ENCODE peak calls at places on chromosomes 2 and 18, in eight cellular contexts. V, P, G, K, O, A, I and N are unnamed samples.

GRCh38 chr2:55296393-55296792 is 27.4 kb upstream of the MTIF2 start:
- DNase-seq in O (no peak), K (no peak), A (no peak), V (no peak), G (no peak), I (peak; percentile 43), P (no peak), N (no peak)

GRCh38 chr2:240893363-240893828 is 2.6 kb downstream of the MAB21L4 start:
- DNase-seq in V (no peak), P (no peak), A (no peak), K (no peak), O (no peak), G (no peak), I (no peak), N (peak; percentile 9)

GRCh38 chr2:45390433-45390832 is 220.6 kb downstream of the SRBD1 start:
- DNase-seq in I (no peak), A (no peak), O (no peak), P (no peak), G (no peak), V (no peak), K (no peak), N (no peak)

GRCh38 chr2:3585239-3586109 is 9.4 kb upstream of the COLEC11 start:
- DNase-seq in K (no peak), I (no peak), V (peak; percentile 71), P (peak; percentile 37), O (no peak), A (no peak), G (peak; percentile 86), N (no peak)

GRCh38 chr2:103289101-103289725 is 527.4 kb downstream of the TMEM182 start:
- DNase-seq in K (no peak), P (no peak), A (no peak), I (no peak), V (no peak), O (no peak), G (no peak), N (no peak)

GRCh38 chr2:240925191-240925575 is 19.0 kb downstream of the CROCC2 start:
- DNase-seq in A (no peak), O (peak; percentile 62), P (no peak), G (peak; percentile 3), V (peak; percentile 21), K (no peak), I (no peak), N (no peak)

GRCh38 chr18:66523219-66523991 is 80.5 kb downstream of the CDH19 start:
- DNase-seq in O (no peak), I (no peak), P (no peak), G (no peak), V (no peak), K (no peak), A (no peak), N (no peak)

GRCh38 chr2:226398580-226398979 is 401.0 kb downstream of the IRS1 start:
- DNase-seq in K (no peak), I (no peak), A (no peak), G (no peak), P (no peak), V (no peak), O (no peak), N (no peak)

GRCh38 chr2:108219688-108220087 is 20.1 kb upstream of the SULT1C3 start:
- DNase-seq in I (no peak), A (no peak), P (no peak), K (no peak), O (no peak), V (no peak), G (no peak), N (no peak)

GRCh38 chr2:119756837-119757236 is 2.9 kb upstream of the PTPN4 start:
- DNase-seq in O (no peak), A (no peak), V (peak; percentile 89), G (peak; percentile 53), P (no peak), K (peak; percentile 46), I (no peak), N (no peak)

GRCh38 chr2:53373126-53373525 is 394.5 kb upstream of the CHAC2 start:
- DNase-seq in A (no peak), I (no peak), K (no peak), O (no peak), G (no peak), V (no peak), P (no peak), N (no peak)

DNA sequence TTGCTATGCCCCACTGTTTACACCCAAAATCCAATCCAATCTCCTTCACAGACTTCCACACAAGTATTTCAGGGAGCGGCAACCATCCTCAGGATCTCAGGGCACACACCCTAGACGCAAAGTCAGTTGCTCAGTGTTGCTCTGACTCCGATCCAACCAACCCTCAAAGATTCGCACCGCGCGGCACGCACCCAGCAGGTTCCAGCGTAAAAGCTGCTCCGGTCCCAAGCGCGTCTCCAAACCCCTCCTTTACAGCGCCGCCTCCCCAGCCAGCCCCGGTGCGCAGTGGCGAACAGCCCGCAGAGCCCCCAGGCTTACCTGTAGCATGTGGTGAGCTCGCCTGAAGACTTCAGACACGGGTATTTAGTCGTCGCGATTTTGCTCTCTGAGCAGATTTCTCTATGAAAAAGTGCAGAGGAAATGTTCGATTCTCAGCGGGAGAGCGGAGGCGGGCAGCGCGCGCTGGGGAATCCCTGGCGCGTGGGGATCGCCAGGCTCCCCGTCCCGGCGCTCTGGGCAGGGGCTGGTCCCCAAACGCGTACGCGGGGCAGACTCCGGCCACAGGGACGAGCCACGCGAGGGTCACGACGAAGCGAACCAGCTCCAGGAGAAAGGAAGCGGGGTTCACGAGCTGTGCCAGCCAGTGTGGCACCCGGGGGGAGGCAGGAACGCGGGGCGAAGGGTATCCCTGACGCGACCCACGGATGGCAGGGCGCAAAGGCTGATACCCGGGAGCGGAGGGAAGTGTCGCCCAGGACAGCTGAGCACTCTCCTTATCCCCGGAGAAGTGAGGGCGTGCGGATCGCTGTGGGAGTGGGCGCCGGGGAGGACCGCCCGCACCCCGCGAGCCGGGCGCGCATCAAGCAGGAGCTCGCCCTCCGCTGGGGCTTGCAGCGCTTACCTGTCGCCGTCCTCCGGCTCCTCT is 650 bp downstream of the CCBE1 start:
- DNase-seq in A (no peak), V (no peak), I (no peak), G (no peak), P (no peak), O (no peak), K (no peak), N (no peak)
- H3K4me3 ChIP-seq in A (peak overlapping the region; percentile 17), V (peak overlapping the region; percentile 56), I (peak overlapping the region; percentile 9), G (peak overlapping the region; percentile 69), P (peak overlapping the region; percentile 42), O (peak overlapping the region; percentile 62), K (peak overlapping the region; percentile 82), N (no peak overlapping the region)

DNA sequence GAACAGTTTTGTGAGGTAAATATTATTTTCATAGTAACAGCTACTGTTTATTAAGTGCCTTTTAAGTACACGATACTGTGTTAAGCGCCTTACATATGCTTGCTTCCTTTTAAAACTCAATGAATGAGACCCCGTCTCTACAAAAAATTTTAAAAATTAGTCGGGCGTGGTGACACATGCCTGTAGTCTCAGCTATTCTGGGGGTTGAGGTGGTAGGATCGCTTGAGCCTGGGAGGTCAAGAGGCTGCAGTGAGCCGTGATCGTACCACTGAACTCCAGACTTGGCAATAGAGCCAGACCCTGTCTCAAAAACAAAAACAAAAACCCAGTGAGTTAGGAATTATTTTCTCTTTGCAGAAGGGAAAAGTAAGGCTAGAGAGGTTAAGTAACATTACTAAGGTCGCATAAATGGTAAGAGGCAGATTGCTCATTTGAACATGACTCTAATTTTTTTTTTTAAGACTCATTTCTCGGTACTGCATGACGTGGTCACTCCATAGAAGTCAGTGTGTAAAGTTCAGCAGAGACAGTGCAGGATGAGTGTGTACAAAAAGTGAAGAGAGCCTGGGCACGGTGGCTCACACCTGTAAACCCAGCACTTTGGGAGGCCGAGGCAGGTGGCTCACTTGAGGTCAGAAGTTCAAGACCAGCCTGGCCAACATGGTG is 1.1 kb downstream of the METAP1D start:
- DNase-seq in K (no peak), A (no peak), V (no peak), P (no peak), O (no peak), G (no peak), I (no peak), N (no peak)
- H3K4me3 ChIP-seq in K (peak overlapping the region; percentile 90), A (peak overlapping the region; percentile 89), V (peak overlapping the region; percentile 82), P (no peak overlapping the region), O (peak overlapping the region; percentile 76), G (peak overlapping the region; percentile 76), I (peak overlapping the region; percentile 90), N (peak overlapping the region; percentile 93)

DNA sequence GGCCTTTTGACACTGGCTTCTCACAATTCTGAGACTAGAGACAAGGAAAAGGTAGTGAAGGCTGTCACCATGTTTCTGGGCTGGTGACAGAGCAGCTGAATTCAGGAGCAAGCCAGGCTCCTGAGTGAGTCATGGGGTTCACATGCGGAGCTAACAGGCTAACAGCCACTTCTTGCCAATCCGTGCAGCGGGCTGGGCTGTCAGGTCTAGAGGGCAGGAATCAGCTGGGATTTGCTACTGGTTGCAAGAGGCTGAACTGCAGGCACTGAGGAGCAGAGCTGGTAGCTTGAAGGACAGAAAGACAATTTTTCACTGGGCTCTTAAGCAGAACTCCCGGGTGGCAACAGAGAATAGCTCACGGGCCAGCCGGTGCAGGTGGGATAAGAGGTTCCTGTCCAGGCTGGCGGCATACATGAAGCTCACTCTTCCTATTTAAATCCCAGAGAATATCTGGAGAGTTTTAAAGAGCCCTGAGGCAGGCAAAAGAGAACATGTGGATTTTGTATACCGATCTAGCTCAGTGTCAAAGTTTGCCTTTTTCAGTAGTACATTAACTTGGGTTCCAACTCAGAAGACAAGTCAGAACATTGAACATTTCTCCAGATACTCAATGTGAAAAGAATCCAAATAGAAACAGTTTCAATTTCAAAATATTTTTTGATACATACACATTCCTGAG is 1.2 kb downstream of the NCKAP5 start:
- DNase-seq in G (peak; percentile 58), A (no peak), I (no peak), O (no peak), V (peak; percentile 82), K (no peak), P (peak; percentile 37), N (no peak)
- H3K4me3 ChIP-seq in G (peak overlapping the region; percentile 42), A (no peak overlapping the region), I (no peak overlapping the region), O (peak overlapping the region; percentile 28), V (peak overlapping the region; percentile 38), K (no peak overlapping the region), P (no peak overlapping the region), N (no peak overlapping the region)

GRCh38 chr2:203809084-203809521 is 58.5 kb upstream of the CTLA4 start:
- DNase-seq in I (no peak), V (no peak), P (no peak), O (no peak), K (no peak), A (no peak), G (no peak), N (no peak)
- H3K4me3 ChIP-seq in I (no peak overlapping the region), V (no peak overlapping the region), P (no peak overlapping the region), O (no peak overlapping the region), K (no peak overlapping the region), A (no peak overlapping the region), G (no peak overlapping the region), N (no peak overlapping the region)

DNA sequence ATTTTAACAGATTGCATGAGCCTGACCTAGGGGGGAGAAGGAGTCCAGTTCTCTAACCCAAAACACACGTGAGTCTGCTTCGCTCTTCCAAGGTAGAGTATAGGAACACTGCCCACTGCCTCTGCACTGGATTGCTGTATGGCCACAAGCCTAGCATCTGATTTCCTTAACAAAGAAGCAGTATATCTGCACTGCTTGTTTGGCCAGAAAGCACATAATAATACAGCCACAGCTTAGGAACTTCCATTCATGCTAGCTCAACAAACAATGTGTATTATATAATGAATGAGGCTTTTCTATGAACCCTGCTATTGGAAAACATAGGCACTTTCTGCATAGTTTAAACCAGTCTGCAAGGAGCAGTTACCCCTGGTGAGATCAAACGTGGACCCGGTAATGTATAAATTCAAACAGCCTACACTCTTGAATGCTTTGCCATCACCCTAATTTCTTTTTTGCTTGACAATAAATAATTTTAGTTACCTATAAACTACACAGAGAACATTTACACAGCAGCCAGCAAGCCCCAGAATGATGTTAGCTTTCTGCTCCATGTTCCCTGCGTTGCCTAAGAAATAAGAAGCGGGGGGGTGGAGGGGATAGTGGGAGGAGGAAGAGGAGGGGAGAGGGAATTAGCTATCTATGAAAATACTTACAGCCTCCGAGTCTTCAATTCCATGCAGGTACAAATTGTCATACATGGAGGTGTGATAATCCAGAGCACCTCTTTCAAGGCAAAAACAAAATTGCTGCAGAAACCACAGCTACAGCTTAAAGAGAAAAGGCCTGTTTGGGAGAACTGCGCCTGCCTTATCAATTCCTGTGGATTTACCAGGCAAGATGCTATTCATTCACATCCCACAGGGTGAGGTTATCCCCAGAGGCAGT is 125.6 kb downstream of the CACNB4 start:
- DNase-seq in G (no peak), K (no peak), O (no peak), P (no peak), I (no peak), A (no peak), V (no peak), N (no peak)
- H3K4me3 ChIP-seq in G (no peak overlapping the region), K (no peak overlapping the region), O (no peak overlapping the region), P (no peak overlapping the region), I (no peak overlapping the region), A (no peak overlapping the region), V (no peak overlapping the region), N (no peak overlapping the region)